ENCODE peak calls at places on chromosomes 4 and X, in nine cellular contexts. S is NCI-H2029, R is ELR, Y is NCI-H748 treated with DMSO at 0.1 percent for 48 hours, N is NT2/D1, O is germinal center, B is foreskin fibroblast, F is B cell, M is M059J. A is an unnamed sample.
A peak's percentile ranks its signal among the peaks of the same experiment; 100 is the strongest.

GRCh38 chr4:27305246-27305645 is 444.6 kb downstream of the STIM2 start:
- DNase-seq in F (no peak), B (no peak), M (no peak), R (no peak), N (no peak), O (no peak), Y (no peak), S (no peak), A (no peak)

GRCh38 chrX:111410451-111410850 is 1.5 kb downstream of the DCX start:
- DNase-seq in N (no peak), B (no peak), F (no peak), R (no peak), M (no peak), Y (peak; percentile 57), S (no peak), O (no peak), A (no peak)

GRCh38 chr4:123783091-123783765 is 386.6 kb downstream of the SPRY1 start:
- DNase-seq in M (no peak), Y (no peak), O (no peak), F (no peak), N (no peak), S (no peak), B (no peak), R (no peak), A (no peak)

GRCh38 chr4:1293981-1294380 is 4.3 kb downstream of the MAEA start:
- DNase-seq in M (peak; percentile 24), B (no peak), O (no peak), R (no peak), F (no peak), Y (no peak), S (no peak), N (no peak), A (no peak)

GRCh38 chr4:1763550-1764080 is 29.5 kb upstream of the FGFR3 start:
- DNase-seq in Y (no peak), R (peak; percentile 55), B (peak; percentile 33), O (peak; percentile 59), N (no peak), S (no peak), M (peak; percentile 51), F (no peak), A (no peak)

GRCh38 chr4:55186123-55186522 is 60.7 kb upstream of the KDR start:
- DNase-seq in B (no peak), S (no peak), M (no peak), Y (no peak), F (no peak), R (peak; percentile 26), N (no peak), O (no peak), A (no peak)

GRCh38 chrX:68424719-68425118 is 8.6 kb downstream of the OPHN1 start:
- DNase-seq in S (no peak), M (no peak), F (no peak), N (no peak), R (no peak), B (no peak), Y (no peak), O (no peak), A (no peak)

GRCh38 chrX:26952213-26952612 is 510.9 kb downstream of the PPP4R3C start:
- DNase-seq in Y (no peak), F (no peak), N (no peak), B (no peak), S (no peak), M (no peak), O (no peak), R (no peak), A (no peak)

GRCh38 chr4:187602339-187603092 is 393.1 kb upstream of the ZFP42 start:
- DNase-seq in Y (no peak), S (no peak), F (no peak), B (peak; percentile 44), N (no peak), R (peak; percentile 87), M (peak; percentile 84), O (no peak), A (no peak)

A was measured in DMS153.